ENCODE peak calls at places on chromosomes 13 and 19, in five cellular contexts. K is A549, C is K562, F is GM12878, Q is HepG2. G is an unnamed sample.

GRCh38 chr19:8557637-8558238 is 19.5 kb downstream of the MYO1F start:
- DNase-seq in K (no peak), C (no peak), F (no peak), Q (no peak), G (no peak)

GRCh38 chr19:41323023-41323422 is 13.1 kb downstream of the CCDC97 start:
- DNase-seq in K (no peak), C (no peak), F (no peak), Q (no peak), G (no peak)

GRCh38 chr19:4343845-4344713 is 717 bp downstream of the MPND start:
- DNase-seq in K (no peak), C (peak; percentile 28), F (no peak), Q (no peak), G (no peak)

GRCh38 chr13:50456111-50456510 is 387.4 kb downstream of the DLEU7 start:
- DNase-seq in K (no peak), C (no peak), F (no peak), Q (no peak), G (no peak)

GRCh38 chr19:52963229-52963760 is 614 bp upstream of the ZNF816 start:
- DNase-seq in K (no peak), C (no peak), F (no peak), Q (peak; percentile 2), G (peak; percentile 53)

GRCh38 chr19:50365434-50366306 is at the start of gene NAPSA:
- DNase-seq in K (no peak), C (no peak), F (no peak), Q (no peak), G (no peak)

GRCh38 chr13:104372128-104372527 is 1305.9 kb upstream of the SLC10A2 start:
- DNase-seq in K (no peak), C (no peak), F (no peak), Q (no peak), G (no peak)

GRCh38 chr19:28530406-28531035 is 682.4 kb downstream of the UQCRFS1 start:
- DNase-seq in K (no peak), C (peak; percentile 53), F (no peak), Q (no peak), G (no peak)

GRCh38 chr13:75792526-75793187 is 156.5 kb downstream of the LMO7 start:
- DNase-seq in K (peak; percentile 23), C (no peak), F (no peak), Q (peak; percentile 95), G (no peak)

GRCh38 chr19:37251308-37252229 is 33.6 kb downstream of the ZNF383 start:
- DNase-seq in K (no peak), C (no peak), F (peak; percentile 54), Q (no peak), G (peak; percentile 92)

GRCh38 chr19:29831041-29831548 is 19.3 kb downstream of the CCNE1 start:
- DNase-seq in K (no peak), C (no peak), F (no peak), Q (no peak), G (no peak)

GRCh38 chr13:26343816-26344215 is 89.9 kb downstream of the CDK8 start:
- DNase-seq in K (no peak), C (peak; percentile 15), F (no peak), Q (no peak), G (no peak)

GRCh38 chr19:18607222-18608101 is 863 bp upstream of the CRLF1 start:
- DNase-seq in K (no peak), C (no peak), F (no peak), Q (no peak), G (peak; percentile 32)

GRCh38 chr19:4624733-4625362 is 14.5 kb upstream of the TNFAIP8L1 start:
- DNase-seq in K (peak; percentile 36), C (peak; percentile 69), F (no peak), Q (peak; percentile 66), G (no peak)

GRCh38 chr13:110576070-110576394 is 14.5 kb upstream of the RAB20 start:
- DNase-seq in K (no peak), C (no peak), F (no peak), Q (no peak), G (no peak)

GRCh38 chr13:33363328-33363727 is 77.8 kb upstream of the STARD13 start:
- DNase-seq in K (no peak), C (no peak), F (peak; percentile 23), Q (no peak), G (no peak)

GRCh38 chr19:10270180-10270615 is 722 bp upstream of the ICAM1 start:
- DNase-seq in K (no peak), C (peak; percentile 69), F (no peak), Q (no peak), G (peak; percentile 39)

GRCh38 chr13:82458169-82458568 is 1424.1 kb downstream of the SLITRK1 start:
- DNase-seq in K (no peak), C (no peak), F (no peak), Q (no peak), G (no peak)
- TF ChIP-seq REST in K (no peak), C (no peak), F (no peak), Q (no peak), G (no peak)

GRCh38 chr13:99546878-99547277 is 45.6 kb downstream of the TM9SF2 start:
- DNase-seq in K (no peak), C (no peak), F (no peak), Q (no peak), G (no peak)

GRCh38 chr13:99540530-99540929 is 39.3 kb downstream of the TM9SF2 start:
- DNase-seq in K (no peak), C (no peak), F (no peak), Q (no peak), G (no peak)

GRCh38 chr13:99545979-99546378 is 44.7 kb downstream of the TM9SF2 start:
- DNase-seq in K (no peak), C (no peak), F (no peak), Q (no peak), G (no peak)

GRCh38 chr13:99548448-99548847 is 47.2 kb downstream of the TM9SF2 start:
- DNase-seq in K (no peak), C (no peak), F (peak; percentile 60), Q (no peak), G (no peak)

GRCh38 chr13:99542788-99543406 is 41.6 kb downstream of the TM9SF2 start:
- DNase-seq in K (no peak), C (no peak), F (peak; percentile 92), Q (no peak), G (no peak)
- TF ChIP-seq USF2 in K (no peak), C (no peak), F (no peak), Q (no peak), G (no peak)

DNA sequence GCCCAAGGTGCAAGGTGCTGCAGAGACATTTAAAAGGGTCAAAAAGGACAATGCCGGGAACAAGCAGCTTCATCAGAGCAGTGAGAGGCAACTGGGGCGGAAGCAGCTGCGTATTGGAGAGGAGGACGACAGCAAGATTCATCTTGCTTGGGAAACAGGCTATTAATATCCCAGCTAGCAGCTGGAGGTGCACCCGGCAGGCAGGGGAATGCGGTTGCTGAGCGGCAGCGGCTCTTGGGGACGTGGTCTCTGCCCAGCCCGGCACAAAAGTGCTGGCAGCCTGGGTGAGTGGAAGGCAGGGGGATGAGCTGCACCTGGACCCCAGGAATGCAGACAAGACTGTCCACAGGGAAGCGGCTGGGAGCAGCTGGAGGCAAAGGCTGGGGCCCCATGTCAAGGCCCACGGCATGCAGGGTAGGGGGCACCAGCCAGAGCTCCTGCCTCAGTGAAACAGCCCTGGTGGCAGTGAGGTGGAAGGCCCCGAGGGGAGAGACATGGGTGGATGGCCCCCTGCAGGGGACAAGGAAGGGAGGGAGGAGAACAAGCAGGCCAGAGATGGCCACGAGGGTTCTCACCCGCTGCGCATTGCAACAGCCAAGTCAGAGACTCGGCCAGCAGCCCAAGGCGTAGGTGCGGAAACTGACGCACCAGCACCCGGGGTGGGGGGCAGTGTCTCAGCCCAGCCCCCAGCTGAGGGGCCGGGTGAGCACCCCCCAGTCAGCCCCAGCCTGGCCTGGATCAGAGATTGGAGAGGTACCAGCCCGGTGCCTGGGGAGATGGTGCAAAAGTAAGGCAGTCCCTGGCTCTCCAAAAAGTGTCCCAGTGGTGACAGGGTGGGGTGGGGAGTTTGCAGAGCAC is 34.4 kb downstream of the PEPD start:
- DNase-seq in K (no peak), C (no peak), F (no peak), Q (no peak), G (peak; percentile 16)
- TF ChIP-seq REST in K (no peak), C (no peak), F (no peak), Q (no peak), G (no peak)

DNA sequence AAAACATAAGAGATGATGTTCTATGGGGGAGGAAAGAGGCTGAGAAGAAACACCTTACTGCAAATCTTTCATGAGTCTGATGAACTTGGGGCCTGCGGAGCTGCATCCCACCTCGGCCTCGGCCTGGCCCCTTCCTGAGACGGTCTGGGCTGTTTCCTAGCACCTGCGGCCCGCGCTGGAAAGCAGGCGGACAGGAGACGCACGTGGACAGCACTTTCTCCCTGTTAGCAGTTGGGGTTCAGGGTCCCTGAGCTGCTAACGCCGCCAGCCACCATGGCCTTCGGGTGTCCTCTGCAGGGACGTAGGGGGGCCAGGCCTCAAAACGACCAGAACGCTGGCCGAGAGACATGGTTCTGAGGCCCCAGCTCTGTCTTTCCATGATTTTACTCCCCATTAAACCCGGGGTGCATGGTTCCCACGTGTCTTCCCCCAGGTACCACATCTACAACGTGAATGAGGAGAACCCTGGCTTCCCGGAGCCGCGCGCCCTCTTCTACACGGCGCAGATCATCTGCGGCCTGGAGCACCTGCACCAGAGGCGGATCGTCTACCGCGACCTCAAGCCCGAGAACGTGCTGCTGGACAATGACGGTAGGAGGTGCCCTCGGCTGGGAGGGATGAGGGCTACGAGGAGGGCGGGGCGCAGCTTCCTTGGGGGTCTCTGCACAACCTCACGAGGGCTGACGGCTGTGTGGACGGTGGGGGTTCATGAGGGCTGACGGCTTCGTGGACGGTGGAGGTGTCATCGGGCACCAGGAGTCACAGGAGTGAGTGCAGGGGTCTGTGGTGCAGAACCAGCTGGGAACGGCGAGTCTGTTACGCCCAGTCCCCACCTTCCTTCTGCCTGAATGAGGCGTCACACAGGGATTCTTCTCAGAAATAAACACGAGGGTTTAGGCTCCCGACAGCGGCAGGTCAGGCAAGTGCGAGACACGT is 4.3 kb downstream of the GRK1 start:
- DNase-seq in K (no peak), C (no peak), F (no peak), Q (no peak), G (no peak)
- TF ChIP-seq USF2 in K (no peak), C (no peak), F (no peak), Q (no peak), G (no peak)

GRCh38 chr19:56678205-56678604 is 6.6 kb upstream of the ZNF835 start:
- DNase-seq in K (no peak), C (no peak), F (no peak), Q (no peak), G (no peak)
- TF ChIP-seq REST in K (no peak), C (no peak), F (no peak), Q (no peak), G (no peak)

GRCh38 chr13:40933508-40933907 is 85.6 kb downstream of the ELF1 start:
- DNase-seq in K (no peak), C (no peak), F (peak; percentile 20), Q (no peak), G (no peak)
- TF ChIP-seq USF2 in K (no peak), C (no peak), F (no peak), Q (no peak), G (no peak)

G was measured in SK-N-SH.